ENCODE peak calls at places on chromosomes 5 and 9, in seven cellular contexts. One of them, this sample, is unnamed.
A peak's percentile ranks its signal among the peaks of the same experiment; 100 is the strongest.

GRCh38 chr5:94908889-94909480 is 290.5 kb downstream of the SLF1 start:
- DNase-seq in left ventricle myocardium inferior: no peak
- DNase-seq in adrenal gland: no peak
- DNase-seq in body of pancreas: no peak
- DNase-seq in MM.1S: peak; percentile 53
- DNase-seq in iPS DF 6.9: peak; percentile 20
- DNase-seq in suprapubic skin: no peak
- DNase-seq in this sample: peak; percentile 31

GRCh38 chr9:87324613-87325194 is 173.0 kb upstream of the DAPK1 start:
- DNase-seq in left ventricle myocardium inferior: no peak
- DNase-seq in body of pancreas: no peak
- DNase-seq in MM.1S: peak; percentile 54
- DNase-seq in suprapubic skin: no peak
- DNase-seq in iPS DF 6.9: no peak
- DNase-seq in adrenal gland: no peak
- DNase-seq in this sample: peak; percentile 61

GRCh38 chr9:19049872-19050636 is 827 bp downstream of the RRAGA start:
- DNase-seq in left ventricle myocardium inferior: no peak
- DNase-seq in adrenal gland: no peak
- DNase-seq in suprapubic skin: no peak
- DNase-seq in MM.1S: no peak
- DNase-seq in iPS DF 6.9: no peak
- DNase-seq in body of pancreas: no peak
- DNase-seq in this sample: peak; percentile 31

GRCh38 chr9:107932601-107933000 is 443.0 kb upstream of the KLF4 start:
- DNase-seq in left ventricle myocardium inferior: no peak
- DNase-seq in suprapubic skin: no peak
- DNase-seq in MM.1S: no peak
- DNase-seq in body of pancreas: no peak
- DNase-seq in iPS DF 6.9: no peak
- DNase-seq in adrenal gland: no peak
- DNase-seq in this sample: no peak

GRCh38 chr9:92265159-92265558 is 28.3 kb downstream of the IARS1 start:
- DNase-seq in suprapubic skin: no peak
- DNase-seq in body of pancreas: no peak
- DNase-seq in MM.1S: no peak
- DNase-seq in adrenal gland: no peak
- DNase-seq in left ventricle myocardium inferior: no peak
- DNase-seq in iPS DF 6.9: no peak
- DNase-seq in this sample: peak; percentile 7

GRCh38 chr5:15261279-15261668 is 238.7 kb upstream of the FBXL7 start:
- DNase-seq in iPS DF 6.9: no peak
- DNase-seq in body of pancreas: no peak
- DNase-seq in suprapubic skin: no peak
- DNase-seq in adrenal gland: no peak
- DNase-seq in MM.1S: no peak
- DNase-seq in left ventricle myocardium inferior: no peak
- DNase-seq in this sample: no peak

GRCh38 chr5:168676499-168676898 is 97.3 kb upstream of the PANK3 start:
- DNase-seq in suprapubic skin: no peak
- DNase-seq in MM.1S: peak; percentile 68
- DNase-seq in left ventricle myocardium inferior: no peak
- DNase-seq in iPS DF 6.9: no peak
- DNase-seq in adrenal gland: no peak
- DNase-seq in body of pancreas: no peak
- DNase-seq in this sample: peak; percentile 56

GRCh38 chr5:9140711-9141110 is 405.2 kb downstream of the SEMA5A start:
- DNase-seq in suprapubic skin: no peak
- DNase-seq in left ventricle myocardium inferior: no peak
- DNase-seq in body of pancreas: no peak
- DNase-seq in iPS DF 6.9: no peak
- DNase-seq in MM.1S: no peak
- DNase-seq in adrenal gland: no peak
- DNase-seq in this sample: no peak

GRCh38 chr5:21807953-21808352 is 1045.2 kb downstream of the CDH12 start:
- DNase-seq in body of pancreas: no peak
- DNase-seq in left ventricle myocardium inferior: no peak
- DNase-seq in adrenal gland: no peak
- DNase-seq in suprapubic skin: no peak
- DNase-seq in iPS DF 6.9: no peak
- DNase-seq in MM.1S: no peak
- DNase-seq in this sample: no peak

GRCh38 chr5:5146530-5147160 is 6.5 kb downstream of the ADAMTS16 start:
- DNase-seq in suprapubic skin: no peak
- DNase-seq in iPS DF 6.9: no peak
- DNase-seq in MM.1S: no peak
- DNase-seq in body of pancreas: no peak
- DNase-seq in adrenal gland: no peak
- DNase-seq in left ventricle myocardium inferior: no peak
- DNase-seq in this sample: no peak

GRCh38 chr9:125959980-125960619 is 212.9 kb downstream of the PBX3 start:
- DNase-seq in iPS DF 6.9: no peak
- DNase-seq in MM.1S: no peak
- DNase-seq in body of pancreas: no peak
- DNase-seq in adrenal gland: no peak
- DNase-seq in suprapubic skin: no peak
- DNase-seq in left ventricle myocardium inferior: no peak
- DNase-seq in this sample: no peak

GRCh38 chr9:3181049-3181953 is 337.4 kb upstream of the PUM3 start:
- DNase-seq in left ventricle myocardium inferior: no peak
- DNase-seq in adrenal gland: peak; percentile 52
- DNase-seq in suprapubic skin: no peak
- DNase-seq in MM.1S: peak; percentile 87
- DNase-seq in body of pancreas: peak; percentile 57
- DNase-seq in iPS DF 6.9: peak; percentile 73
- DNase-seq in this sample: no peak

GRCh38 chr5:77311217-77311571 is 100.7 kb downstream of the PDE8B start:
- DNase-seq in body of pancreas: no peak
- DNase-seq in MM.1S: no peak
- DNase-seq in suprapubic skin: no peak
- DNase-seq in adrenal gland: no peak
- DNase-seq in iPS DF 6.9: no peak
- DNase-seq in left ventricle myocardium inferior: no peak
- DNase-seq in this sample: no peak

GRCh38 chr5:52856564-52856963 is 68.8 kb downstream of the ITGA1 start:
- DNase-seq in suprapubic skin: no peak
- DNase-seq in iPS DF 6.9: no peak
- DNase-seq in MM.1S: no peak
- DNase-seq in left ventricle myocardium inferior: no peak
- DNase-seq in adrenal gland: no peak
- DNase-seq in body of pancreas: no peak
- DNase-seq in this sample: no peak

GRCh38 chr5:68297656-68298055 is 82.1 kb downstream of the PIK3R1 start:
- DNase-seq in iPS DF 6.9: no peak
- DNase-seq in body of pancreas: no peak
- DNase-seq in MM.1S: no peak
- DNase-seq in adrenal gland: no peak
- DNase-seq in suprapubic skin: no peak
- DNase-seq in left ventricle myocardium inferior: no peak
- DNase-seq in this sample: no peak
- H3K36me3 ChIP-seq in iPS DF 6.9: peaks cover 4% of the 10 kb centered on the region
- H3K36me3 ChIP-seq in body of pancreas: peaks cover 33% of the 10 kb centered on the region
- H3K36me3 ChIP-seq in MM.1S: peaks cover 7% of the 10 kb centered on the region
- H3K36me3 ChIP-seq in adrenal gland: peaks cover 66% of the 10 kb centered on the region
- H3K36me3 ChIP-seq in suprapubic skin: peaks cover 88% of the 10 kb centered on the region
- H3K36me3 ChIP-seq in left ventricle myocardium inferior: peaks cover 70% of the 10 kb centered on the region
- H3K36me3 ChIP-seq in this sample: peaks cover 3% of the 10 kb centered on the region

GRCh38 chr5:1634337-1634661 is 110.5 kb upstream of the LPCAT1 start:
- DNase-seq in iPS DF 6.9: no peak
- DNase-seq in MM.1S: no peak
- DNase-seq in left ventricle myocardium inferior: no peak
- DNase-seq in body of pancreas: no peak
- DNase-seq in adrenal gland: no peak
- DNase-seq in suprapubic skin: no peak
- DNase-seq in this sample: no peak
- H3K27ac ChIP-seq in iPS DF 6.9: no peak overlapping the region
- H3K27ac ChIP-seq in MM.1S: peak overlapping the region; percentile 39
- H3K27ac ChIP-seq in left ventricle myocardium inferior: peak overlapping the region; percentile 88
- H3K27ac ChIP-seq in body of pancreas: peak overlapping the region; percentile 68
- H3K27ac ChIP-seq in adrenal gland: peak overlapping the region; percentile 85
- H3K27ac ChIP-seq in suprapubic skin: peak overlapping the region; percentile 76
- H3K27ac ChIP-seq in this sample: peak overlapping the region; percentile 93

GRCh38 chr5:142561486-142562097 is 124.3 kb downstream of the FGF1 start:
- DNase-seq in body of pancreas: no peak
- DNase-seq in suprapubic skin: no peak
- DNase-seq in iPS DF 6.9: no peak
- DNase-seq in left ventricle myocardium inferior: no peak
- DNase-seq in adrenal gland: no peak
- DNase-seq in MM.1S: no peak
- DNase-seq in this sample: no peak
- H3K4me3 ChIP-seq in body of pancreas: no peak overlapping the region
- H3K4me3 ChIP-seq in suprapubic skin: no peak overlapping the region
- H3K4me3 ChIP-seq in iPS DF 6.9: no peak overlapping the region
- H3K4me3 ChIP-seq in left ventricle myocardium inferior: no peak overlapping the region
- H3K4me3 ChIP-seq in adrenal gland: no peak overlapping the region
- H3K4me3 ChIP-seq in MM.1S: no peak overlapping the region
- H3K4me3 ChIP-seq in this sample: no peak overlapping the region

GRCh38 chr5:97037819-97038218 is 101.9 kb downstream of the LNPEP start:
- DNase-seq in iPS DF 6.9: no peak
- DNase-seq in adrenal gland: no peak
- DNase-seq in MM.1S: no peak
- DNase-seq in left ventricle myocardium inferior: no peak
- DNase-seq in body of pancreas: no peak
- DNase-seq in suprapubic skin: no peak
- DNase-seq in this sample: no peak
- H3K36me3 ChIP-seq in iPS DF 6.9: no peaks in the 10 kb centered on the region
- H3K36me3 ChIP-seq in adrenal gland: no peaks in the 10 kb centered on the region
- H3K36me3 ChIP-seq in MM.1S: no peaks in the 10 kb centered on the region
- H3K36me3 ChIP-seq in left ventricle myocardium inferior: peaks cover 24% of the 10 kb centered on the region
- H3K36me3 ChIP-seq in body of pancreas: no peaks in the 10 kb centered on the region
- H3K36me3 ChIP-seq in suprapubic skin: peaks cover under 1% of the 10 kb centered on the region
- H3K36me3 ChIP-seq in this sample: no peaks in the 10 kb centered on the region

GRCh38 chr5:113378960-113379541 is 55.7 kb downstream of the TSSK1B start:
- DNase-seq in left ventricle myocardium inferior: peak; percentile 22
- DNase-seq in adrenal gland: peak; percentile 78
- DNase-seq in MM.1S: peak; percentile 70
- DNase-seq in iPS DF 6.9: peak; percentile 61
- DNase-seq in body of pancreas: peak; percentile 53
- DNase-seq in suprapubic skin: no peak
- DNase-seq in this sample: peak; percentile 54

GRCh38 chr5:113380299-113381014 is 54.3 kb downstream of the TSSK1B start:
- DNase-seq in adrenal gland: no peak
- DNase-seq in body of pancreas: no peak
- DNase-seq in left ventricle myocardium inferior: no peak
- DNase-seq in suprapubic skin: no peak
- DNase-seq in iPS DF 6.9: no peak
- DNase-seq in MM.1S: no peak
- DNase-seq in this sample: no peak

GRCh38 chr5:113382736-113383135 is 52.1 kb downstream of the TSSK1B start:
- DNase-seq in left ventricle myocardium inferior: no peak
- DNase-seq in iPS DF 6.9: no peak
- DNase-seq in body of pancreas: no peak
- DNase-seq in adrenal gland: no peak
- DNase-seq in MM.1S: no peak
- DNase-seq in suprapubic skin: no peak
- DNase-seq in this sample: no peak

GRCh38 chr5:113381791-113382190 is 53.0 kb downstream of the TSSK1B start:
- DNase-seq in suprapubic skin: no peak
- DNase-seq in adrenal gland: no peak
- DNase-seq in left ventricle myocardium inferior: no peak
- DNase-seq in MM.1S: no peak
- DNase-seq in body of pancreas: no peak
- DNase-seq in iPS DF 6.9: no peak
- DNase-seq in this sample: no peak

DNA sequence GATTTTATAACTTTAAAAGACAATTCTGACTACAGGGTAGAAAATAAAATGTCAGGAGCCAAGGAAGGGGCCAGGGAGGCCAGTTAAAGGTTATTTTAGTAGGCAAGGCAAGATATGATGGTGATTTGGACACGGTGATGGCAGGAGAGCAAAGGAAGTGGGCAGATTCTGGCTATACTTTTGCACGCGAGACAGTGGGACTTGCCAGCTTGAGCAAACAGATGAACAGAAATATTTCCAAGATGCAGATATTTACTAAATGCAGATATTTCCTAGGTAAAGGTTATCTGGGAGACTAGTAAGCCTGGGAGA is 53.8 kb downstream of the TSSK1B start:
- DNase-seq in left ventricle myocardium inferior: no peak
- DNase-seq in suprapubic skin: no peak
- DNase-seq in adrenal gland: no peak
- DNase-seq in body of pancreas: no peak
- DNase-seq in iPS DF 6.9: no peak
- DNase-seq in MM.1S: no peak
- DNase-seq in this sample: no peak
- H3K27ac ChIP-seq in left ventricle myocardium inferior: no peak overlapping the region
- H3K27ac ChIP-seq in suprapubic skin: no peak overlapping the region
- H3K27ac ChIP-seq in adrenal gland: no peak overlapping the region
- H3K27ac ChIP-seq in body of pancreas: no peak overlapping the region
- H3K27ac ChIP-seq in iPS DF 6.9: no peak overlapping the region
- H3K27ac ChIP-seq in MM.1S: no peak overlapping the region
- H3K27ac ChIP-seq in this sample: no peak overlapping the region

GRCh38 chr5:177494356-177495195 is 2.8 kb downstream of the PDLIM7 start:
- DNase-seq in iPS DF 6.9: no peak
- DNase-seq in suprapubic skin: no peak
- DNase-seq in body of pancreas: peak; percentile 48
- DNase-seq in left ventricle myocardium inferior: peak; percentile 60
- DNase-seq in MM.1S: no peak
- DNase-seq in adrenal gland: peak; percentile 74
- DNase-seq in this sample: peak; percentile 38
- H3K4me3 ChIP-seq in iPS DF 6.9: no peak overlapping the region
- H3K4me3 ChIP-seq in suprapubic skin: peak overlapping the region; percentile 7
- H3K4me3 ChIP-seq in body of pancreas: no peak overlapping the region
- H3K4me3 ChIP-seq in left ventricle myocardium inferior: peak overlapping the region; percentile 96
- H3K4me3 ChIP-seq in MM.1S: no peak overlapping the region
- H3K4me3 ChIP-seq in adrenal gland: no peak overlapping the region
- H3K4me3 ChIP-seq in this sample: no peak overlapping the region

GRCh38 chr9:131734781-131735180 is 5.1 kb downstream of the RAPGEF1 start:
- DNase-seq in left ventricle myocardium inferior: no peak
- DNase-seq in body of pancreas: no peak
- DNase-seq in adrenal gland: no peak
- DNase-seq in iPS DF 6.9: no peak
- DNase-seq in MM.1S: no peak
- DNase-seq in suprapubic skin: no peak
- DNase-seq in this sample: no peak
- H3K36me3 ChIP-seq in left ventricle myocardium inferior: peaks cover 8% of the 10 kb centered on the region
- H3K36me3 ChIP-seq in body of pancreas: no peaks in the 10 kb centered on the region
- H3K36me3 ChIP-seq in adrenal gland: no peaks in the 10 kb centered on the region
- H3K36me3 ChIP-seq in iPS DF 6.9: no peaks in the 10 kb centered on the region
- H3K36me3 ChIP-seq in MM.1S: no peaks in the 10 kb centered on the region
- H3K36me3 ChIP-seq in suprapubic skin: no peaks in the 10 kb centered on the region
- H3K36me3 ChIP-seq in this sample: no peaks in the 10 kb centered on the region

This sample was measured in small intestine.